ENCODE peak calls at places on chromosomes 5 and 9, in ten cellular contexts. J, B, W, Z, O, V, Q, M, P and A are unnamed samples.

GRCh38 chr5:175478384-175479124 is at the start of gene SFXN1:
- DNase-seq in J (peak), B (no peak), W (peak), Z (peak), O (no peak), V (peak), Q (peak), M (no peak), P (no peak), A (peak)

GRCh38 chr5:72108200-72109050 is 1.1 kb downstream of the MAP1B start:
- DNase-seq in J (peak), B (no peak), W (no peak), Z (peak), O (peak), V (peak), Q (peak), M (peak), P (no peak), A (peak)

GRCh38 chr9:113675475-113675941 is 200.6 kb upstream of the ZNF618 start:
- DNase-seq in J (no peak), B (no peak), W (peak), Z (no peak), O (no peak), V (peak), Q (no peak), M (peak), P (no peak), A (peak)

GRCh38 chr9:36132081-36132480 is 4.5 kb upstream of the GLIPR2 start:
- DNase-seq in J (no peak), B (no peak), W (no peak), Z (no peak), O (no peak), V (no peak), Q (no peak), M (no peak), P (no peak), A (no peak)

GRCh38 chr5:56740000-56740399 is 75.3 kb upstream of the MAP3K1 start:
- DNase-seq in J (no peak), B (no peak), W (no peak), Z (no peak), O (no peak), V (peak), Q (no peak), M (no peak), P (no peak), A (no peak)

GRCh38 chr5:55535199-55535905 is 588 bp upstream of the PLPP1 start:
- DNase-seq in J (no peak), B (no peak), W (no peak), Z (peak), O (no peak), V (no peak), Q (no peak), M (no peak), P (peak), A (no peak)

GRCh38 chr9:137150485-137151060 is 11.6 kb downstream of the GRIN1 start:
- DNase-seq in J (no peak), B (no peak), W (peak), Z (peak), O (no peak), V (no peak), Q (no peak), M (no peak), P (no peak), A (peak)

GRCh38 chr5:53542917-53543316 is 17.5 kb upstream of the NDUFS4 start:
- DNase-seq in J (no peak), B (no peak), W (no peak), Z (no peak), O (no peak), V (no peak), Q (no peak), M (no peak), P (no peak), A (no peak)

GRCh38 chr5:1298067-1298551 is 3.2 kb upstream of the TERT start:
- DNase-seq in J (no peak), B (no peak), W (peak), Z (no peak), O (peak), V (no peak), Q (peak), M (peak), P (no peak), A (no peak)

GRCh38 chr5:6780802-6781391 is 67.7 kb downstream of the TENT4A start:
- DNase-seq in J (peak), B (no peak), W (no peak), Z (peak), O (no peak), V (no peak), Q (no peak), M (no peak), P (no peak), A (no peak)
- TF ChIP-seq CTCF in J (peak), B (no peak), W (no peak), Z (peak), O (no peak), V (peak), Q (no peak), M (no peak), P (peak), A (peak)

GRCh38 chr5:10625700-10626472 is 62.0 kb downstream of the ANKRD33B start:
- DNase-seq in J (no peak), B (no peak), W (no peak), Z (no peak), O (no peak), V (no peak), Q (no peak), M (no peak), P (no peak), A (no peak)

GRCh38 chr5:10629661-10630060 is 65.8 kb downstream of the ANKRD33B start:
- DNase-seq in J (no peak), B (no peak), W (no peak), Z (no peak), O (no peak), V (no peak), Q (no peak), M (no peak), P (no peak), A (no peak)

GRCh38 chr5:10626473-10627013 is 62.7 kb downstream of the ANKRD33B start:
- DNase-seq in J (no peak), B (no peak), W (no peak), Z (no peak), O (no peak), V (no peak), Q (no peak), M (no peak), P (no peak), A (no peak)

GRCh38 chr5:10628601-10629000 is 64.7 kb downstream of the ANKRD33B start:
- DNase-seq in J (no peak), B (no peak), W (no peak), Z (no peak), O (no peak), V (no peak), Q (no peak), M (no peak), P (no peak), A (no peak)

DNA sequence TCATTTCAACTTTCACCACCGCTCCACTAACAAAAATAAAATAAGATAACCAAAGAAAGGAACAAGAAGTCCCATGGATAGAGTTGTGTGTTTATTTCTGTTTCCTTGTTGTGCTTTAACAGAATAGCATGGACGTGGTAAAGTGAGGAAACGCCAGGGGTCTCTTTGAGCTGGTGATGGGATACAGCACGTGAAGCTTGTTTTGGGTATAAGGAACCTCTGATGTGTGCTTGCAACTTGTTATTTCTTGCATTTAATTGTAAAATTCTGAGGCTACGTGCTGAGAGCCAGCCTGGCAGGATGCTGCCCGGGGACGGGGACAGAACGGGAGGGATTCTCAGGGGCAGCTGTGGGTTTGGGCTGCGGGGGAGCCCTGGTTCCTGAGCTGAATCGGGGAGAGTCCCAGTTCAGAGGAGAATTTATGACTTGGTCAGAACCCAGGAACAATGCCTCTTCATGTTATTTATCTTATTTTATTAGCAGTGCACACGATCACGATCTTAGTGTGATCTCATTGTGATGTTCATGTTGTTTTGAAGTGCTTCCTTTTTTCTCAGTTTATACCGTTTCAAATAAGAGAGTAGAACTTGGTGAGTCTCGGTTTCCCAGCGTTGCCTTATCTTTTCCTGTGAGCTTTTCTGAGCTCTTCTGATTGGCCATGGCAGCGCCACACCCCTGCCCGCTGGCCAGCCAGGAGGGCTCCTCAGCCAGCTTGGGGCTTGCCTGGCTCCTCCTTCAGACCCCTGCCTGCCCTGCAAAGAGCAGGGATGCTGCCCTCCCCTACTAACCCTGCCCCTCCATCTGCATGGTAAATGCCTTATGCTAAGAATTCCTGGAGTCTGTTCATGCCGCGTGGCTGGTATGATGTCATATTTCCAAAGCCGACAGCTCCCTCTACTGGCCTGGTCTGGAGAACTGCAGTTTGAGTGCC is 63.6 kb downstream of the ANKRD33B start:
- DNase-seq in J (peak), B (peak), W (peak), Z (peak), O (peak), V (peak), Q (peak), M (peak), P (peak), A (peak)
- TF ChIP-seq POLR2AphosphoS5 in J (no peak), B (peak), W (peak), Z (peak), O (peak), V (no peak), Q (peak), M (peak), P (no peak), A (peak)

GRCh38 chr5:169875091-169875727 is 105.1 kb downstream of the INSYN2B start:
- DNase-seq in J (no peak), B (no peak), W (no peak), Z (no peak), O (no peak), V (no peak), Q (no peak), M (no peak), P (no peak), A (no peak)
- H3K27ac ChIP-seq in J (no peak), B (no peak), W (no peak), Z (no peak), O (no peak), V (no peak), Q (peak), M (no peak), P (no peak), A (no peak)

DNA sequence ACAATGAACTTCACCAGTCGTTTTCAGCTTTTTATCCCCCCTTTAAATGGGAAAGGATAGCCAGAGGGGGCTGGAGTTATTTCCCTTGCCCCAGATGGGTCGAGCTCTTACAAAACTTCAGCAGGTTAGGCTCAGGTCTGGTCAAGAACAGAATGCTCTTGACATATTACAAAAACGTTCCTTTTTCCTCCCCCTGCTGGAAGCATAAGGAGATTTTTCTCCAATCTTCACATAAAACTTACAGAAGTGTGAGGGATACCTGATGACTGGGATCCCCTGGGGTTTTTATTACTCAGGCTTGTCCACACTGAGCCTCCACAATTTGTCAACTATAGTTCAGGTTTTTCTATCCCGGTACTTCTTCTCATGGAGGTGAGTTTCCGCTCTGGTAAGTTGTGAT is 60.8 kb downstream of the CSF2 start:
- DNase-seq in J (peak), B (no peak), W (no peak), Z (peak), O (no peak), V (peak), Q (no peak), M (no peak), P (no peak), A (no peak)
- TF ChIP-seq CTCF in J (peak), B (no peak), W (no peak), Z (no peak), O (no peak), V (peak), Q (no peak), M (no peak), P (no peak), A (no peak)

GRCh38 chr5:4361626-4362281 is 766.1 kb downstream of the IRX1 start:
- DNase-seq in J (no peak), B (no peak), W (no peak), Z (no peak), O (no peak), V (no peak), Q (no peak), M (no peak), P (no peak), A (no peak)
- TF ChIP-seq POLR2AphosphoS5 in J (no peak), B (no peak), W (no peak), Z (no peak), O (no peak), V (no peak), Q (no peak), M (no peak), P (no peak), A (no peak)

GRCh38 chr5:17357504-17357903 is 140.1 kb downstream of the BASP1 start:
- DNase-seq in J (no peak), B (no peak), W (no peak), Z (no peak), O (no peak), V (no peak), Q (no peak), M (no peak), P (no peak), A (no peak)

GRCh38 chr5:17354265-17354664 is 136.8 kb downstream of the BASP1 start:
- DNase-seq in J (no peak), B (no peak), W (no peak), Z (no peak), O (no peak), V (no peak), Q (no peak), M (no peak), P (no peak), A (no peak)

GRCh38 chr5:17360879-17361278 is 137.2 kb upstream of the TAF11L2 start:
- DNase-seq in J (no peak), B (no peak), W (no peak), Z (no peak), O (no peak), V (no peak), Q (no peak), M (no peak), P (no peak), A (no peak)

GRCh38 chr5:17359451-17359965 is 138.5 kb upstream of the TAF11L2 start:
- DNase-seq in J (no peak), B (no peak), W (no peak), Z (no peak), O (no peak), V (no peak), Q (no peak), M (no peak), P (no peak), A (no peak)

GRCh38 chr5:17355585-17356346 is 138.3 kb downstream of the BASP1 start:
- DNase-seq in J (no peak), B (no peak), W (no peak), Z (no peak), O (no peak), V (no peak), Q (no peak), M (no peak), P (no peak), A (no peak)
- H3K27ac ChIP-seq in J (no peak), B (no peak), W (no peak), Z (no peak), O (no peak), V (no peak), Q (no peak), M (no peak), P (no peak), A (no peak)